ENCODE peak calls at places on chromosomes 12 and 14, in eight cellular contexts. One of them, this sample, is unnamed.

GRCh38 chr14:72243309-72243708 is 311.1 kb downstream of the RGS6 start:
- DNase-seq in right atrium auricular region: no peak
- DNase-seq in RWPE1: no peak
- DNase-seq in tibial artery: no peak
- DNase-seq in suprapubic skin: no peak
- DNase-seq in HL-60: no peak
- DNase-seq in RWPE2: no peak
- DNase-seq in endothelial cell of umbilical vein: no peak
- DNase-seq in this sample: no peak

GRCh38 chr14:51180577-51180976 is 59.5 kb upstream of the TMX1 start:
- DNase-seq in right atrium auricular region: no peak
- DNase-seq in suprapubic skin: no peak
- DNase-seq in RWPE1: no peak
- DNase-seq in RWPE2: no peak
- DNase-seq in HL-60: no peak
- DNase-seq in endothelial cell of umbilical vein: no peak
- DNase-seq in tibial artery: no peak
- DNase-seq in this sample: no peak

GRCh38 chr14:76272774-76273173 is 103.2 kb upstream of the ESRRB start:
- DNase-seq in right atrium auricular region: no peak
- DNase-seq in RWPE1: no peak
- DNase-seq in HL-60: no peak
- DNase-seq in suprapubic skin: no peak
- DNase-seq in tibial artery: no peak
- DNase-seq in RWPE2: no peak
- DNase-seq in endothelial cell of umbilical vein: no peak
- DNase-seq in this sample: no peak

GRCh38 chr12:95100264-95101190 is 27.1 kb upstream of the NR2C1 start:
- DNase-seq in HL-60: no peak
- DNase-seq in endothelial cell of umbilical vein: no peak
- DNase-seq in RWPE1: no peak
- DNase-seq in tibial artery: no peak
- DNase-seq in suprapubic skin: no peak
- DNase-seq in RWPE2: no peak
- DNase-seq in right atrium auricular region: no peak
- DNase-seq in this sample: no peak

GRCh38 chr14:91482278-91483023 is 27.7 kb downstream of the PPP4R3A start:
- DNase-seq in endothelial cell of umbilical vein: no peak
- DNase-seq in tibial artery: no peak
- DNase-seq in RWPE1: no peak
- DNase-seq in right atrium auricular region: no peak
- DNase-seq in RWPE2: no peak
- DNase-seq in suprapubic skin: no peak
- DNase-seq in HL-60: no peak
- DNase-seq in this sample: peak

GRCh38 chr14:22980672-22981089 is 1.7 kb downstream of the AJUBA start:
- DNase-seq in suprapubic skin: peak
- DNase-seq in right atrium auricular region: no peak
- DNase-seq in RWPE2: peak
- DNase-seq in endothelial cell of umbilical vein: no peak
- DNase-seq in tibial artery: peak
- DNase-seq in HL-60: no peak
- DNase-seq in RWPE1: peak
- DNase-seq in this sample: no peak

GRCh38 chr12:91422107-91422506 is 239.5 kb upstream of the DCN start:
- DNase-seq in tibial artery: no peak
- DNase-seq in HL-60: no peak
- DNase-seq in RWPE1: no peak
- DNase-seq in right atrium auricular region: no peak
- DNase-seq in suprapubic skin: no peak
- DNase-seq in RWPE2: no peak
- DNase-seq in endothelial cell of umbilical vein: no peak
- DNase-seq in this sample: no peak

GRCh38 chr12:2834581-2835491 is at the start of gene NRIP2:
- DNase-seq in endothelial cell of umbilical vein: peak
- DNase-seq in tibial artery: no peak
- DNase-seq in suprapubic skin: no peak
- DNase-seq in HL-60: no peak
- DNase-seq in RWPE2: no peak
- DNase-seq in RWPE1: no peak
- DNase-seq in right atrium auricular region: no peak
- DNase-seq in this sample: peak

GRCh38 chr14:68730811-68731425 is 61.9 kb downstream of the ZFP36L1 start:
- DNase-seq in RWPE2: no peak
- DNase-seq in right atrium auricular region: no peak
- DNase-seq in endothelial cell of umbilical vein: no peak
- DNase-seq in suprapubic skin: no peak
- DNase-seq in RWPE1: no peak
- DNase-seq in tibial artery: no peak
- DNase-seq in HL-60: no peak
- DNase-seq in this sample: no peak

GRCh38 chr12:45503887-45504286 is 225.6 kb upstream of the ARID2 start:
- DNase-seq in RWPE2: no peak
- DNase-seq in tibial artery: no peak
- DNase-seq in suprapubic skin: no peak
- DNase-seq in RWPE1: no peak
- DNase-seq in HL-60: no peak
- DNase-seq in endothelial cell of umbilical vein: no peak
- DNase-seq in right atrium auricular region: no peak
- DNase-seq in this sample: no peak

GRCh38 chr12:48454675-48455074 is 17.7 kb upstream of the ANP32D start:
- DNase-seq in suprapubic skin: no peak
- DNase-seq in tibial artery: no peak
- DNase-seq in HL-60: no peak
- DNase-seq in RWPE2: no peak
- DNase-seq in RWPE1: no peak
- DNase-seq in endothelial cell of umbilical vein: peak
- DNase-seq in right atrium auricular region: no peak
- DNase-seq in this sample: peak

GRCh38 chr12:107329569-107330324 is 236.4 kb upstream of the CRY1 start:
- DNase-seq in HL-60: no peak
- DNase-seq in RWPE2: no peak
- DNase-seq in suprapubic skin: no peak
- DNase-seq in endothelial cell of umbilical vein: no peak
- DNase-seq in RWPE1: no peak
- DNase-seq in right atrium auricular region: no peak
- DNase-seq in tibial artery: no peak
- DNase-seq in this sample: no peak

GRCh38 chr12:65891987-65892481 is 67.8 kb downstream of the HMGA2 start:
- DNase-seq in HL-60: no peak
- DNase-seq in suprapubic skin: peak
- DNase-seq in RWPE2: peak
- DNase-seq in endothelial cell of umbilical vein: peak
- DNase-seq in RWPE1: peak
- DNase-seq in tibial artery: peak
- DNase-seq in right atrium auricular region: peak
- DNase-seq in this sample: peak

GRCh38 chr12:95412826-95413311 is 61.1 kb upstream of the METAP2 start:
- DNase-seq in RWPE1: peak
- DNase-seq in tibial artery: no peak
- DNase-seq in right atrium auricular region: no peak
- DNase-seq in suprapubic skin: no peak
- DNase-seq in endothelial cell of umbilical vein: no peak
- DNase-seq in HL-60: no peak
- DNase-seq in RWPE2: no peak
- DNase-seq in this sample: peak

GRCh38 chr14:23538785-23539184 is 12.8 kb downstream of the ZFHX2 start:
- DNase-seq in suprapubic skin: no peak
- DNase-seq in right atrium auricular region: no peak
- DNase-seq in endothelial cell of umbilical vein: no peak
- DNase-seq in RWPE2: no peak
- DNase-seq in HL-60: no peak
- DNase-seq in tibial artery: no peak
- DNase-seq in RWPE1: peak
- DNase-seq in this sample: no peak

GRCh38 chr14:69106451-69106850 is 46.5 kb downstream of the DCAF5 start:
- DNase-seq in right atrium auricular region: no peak
- DNase-seq in RWPE1: no peak
- DNase-seq in endothelial cell of umbilical vein: no peak
- DNase-seq in suprapubic skin: no peak
- DNase-seq in tibial artery: no peak
- DNase-seq in HL-60: no peak
- DNase-seq in RWPE2: no peak
- DNase-seq in this sample: no peak

GRCh38 chr12:24488091-24488596 is 460.8 kb downstream of the BCAT1 start:
- DNase-seq in RWPE1: no peak
- DNase-seq in RWPE2: no peak
- DNase-seq in suprapubic skin: no peak
- DNase-seq in tibial artery: no peak
- DNase-seq in right atrium auricular region: no peak
- DNase-seq in endothelial cell of umbilical vein: no peak
- DNase-seq in HL-60: no peak
- DNase-seq in this sample: no peak

GRCh38 chr12:122354958-122355641 is 67.4 kb downstream of the CLIP1 start:
- DNase-seq in suprapubic skin: no peak
- DNase-seq in RWPE2: no peak
- DNase-seq in RWPE1: no peak
- DNase-seq in endothelial cell of umbilical vein: no peak
- DNase-seq in tibial artery: no peak
- DNase-seq in HL-60: no peak
- DNase-seq in right atrium auricular region: no peak
- DNase-seq in this sample: no peak
- H3K27ac ChIP-seq in suprapubic skin: no peak
- H3K27ac ChIP-seq in RWPE2: no peak
- H3K27ac ChIP-seq in RWPE1: peak
- H3K27ac ChIP-seq in endothelial cell of umbilical vein: no peak
- H3K27ac ChIP-seq in tibial artery: no peak
- H3K27ac ChIP-seq in HL-60: no peak
- H3K27ac ChIP-seq in right atrium auricular region: no peak
- H3K27ac ChIP-seq in this sample: no peak

GRCh38 chr14:100287202-100287997 is 18.8 kb downstream of the SLC25A29 start:
- DNase-seq in endothelial cell of umbilical vein: no peak
- DNase-seq in RWPE1: no peak
- DNase-seq in tibial artery: no peak
- DNase-seq in suprapubic skin: peak
- DNase-seq in HL-60: no peak
- DNase-seq in RWPE2: no peak
- DNase-seq in right atrium auricular region: no peak
- DNase-seq in this sample: no peak

GRCh38 chr14:100285913-100286400 is 20.3 kb downstream of the SLC25A29 start:
- DNase-seq in HL-60: no peak
- DNase-seq in suprapubic skin: peak
- DNase-seq in endothelial cell of umbilical vein: no peak
- DNase-seq in tibial artery: no peak
- DNase-seq in right atrium auricular region: no peak
- DNase-seq in RWPE2: no peak
- DNase-seq in RWPE1: no peak
- DNase-seq in this sample: no peak

GRCh38 chr14:100286484-100287191 is 19.6 kb downstream of the SLC25A29 start:
- DNase-seq in suprapubic skin: peak
- DNase-seq in tibial artery: no peak
- DNase-seq in endothelial cell of umbilical vein: no peak
- DNase-seq in HL-60: no peak
- DNase-seq in RWPE1: no peak
- DNase-seq in RWPE2: no peak
- DNase-seq in right atrium auricular region: no peak
- DNase-seq in this sample: no peak

GRCh38 chr14:100283984-100284881 is 22.0 kb downstream of the SLC25A29 start:
- DNase-seq in right atrium auricular region: no peak
- DNase-seq in RWPE1: no peak
- DNase-seq in HL-60: no peak
- DNase-seq in RWPE2: no peak
- DNase-seq in suprapubic skin: no peak
- DNase-seq in endothelial cell of umbilical vein: no peak
- DNase-seq in tibial artery: no peak
- DNase-seq in this sample: no peak

DNA sequence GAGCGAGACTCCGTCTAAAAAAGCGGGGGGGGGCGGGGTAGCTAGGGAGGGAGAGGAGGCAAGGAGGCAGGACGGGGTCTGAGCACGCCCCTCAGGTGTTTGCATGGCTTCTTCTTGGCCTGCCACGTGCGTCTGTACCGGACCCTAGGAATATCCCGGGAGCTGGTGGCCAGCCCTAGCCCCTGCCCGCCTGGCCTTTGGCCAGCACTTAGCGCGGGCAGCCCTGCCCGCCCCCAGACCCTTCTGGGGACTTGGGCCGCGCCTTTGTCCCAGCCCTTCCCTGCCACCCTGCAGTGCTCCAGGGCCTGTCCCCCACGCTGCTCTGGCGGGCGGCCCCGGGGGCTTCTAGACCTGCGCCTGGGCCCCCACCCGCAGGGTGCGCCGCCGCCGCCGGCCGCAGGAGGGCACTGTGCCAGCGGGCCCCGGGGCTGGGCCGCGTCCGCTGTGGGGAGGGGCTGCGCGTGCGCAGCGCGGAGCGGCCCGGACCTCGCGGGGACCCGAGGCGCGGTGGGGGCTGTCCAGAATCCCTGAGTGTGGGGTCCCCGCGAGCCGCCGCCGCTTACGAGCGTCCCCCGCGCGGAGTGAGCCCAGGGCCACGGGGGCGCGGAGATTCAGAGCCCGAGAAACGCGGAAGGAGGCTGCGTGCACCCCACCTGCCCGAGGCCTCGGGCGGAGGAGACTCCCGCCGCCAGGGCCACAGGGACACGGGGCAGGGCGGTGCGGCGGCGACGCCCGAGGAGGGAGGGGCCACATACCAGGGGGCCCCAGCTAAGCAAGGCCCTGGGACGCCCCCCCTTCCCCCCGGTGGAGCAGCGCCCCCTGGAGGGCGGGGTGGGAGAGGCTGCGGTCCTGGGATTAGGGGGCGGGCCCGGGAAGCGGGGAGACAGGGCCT is 21.0 kb downstream of the SLC25A29 start:
- DNase-seq in HL-60: peak
- DNase-seq in tibial artery: peak
- DNase-seq in RWPE2: no peak
- DNase-seq in RWPE1: peak
- DNase-seq in endothelial cell of umbilical vein: peak
- DNase-seq in right atrium auricular region: no peak
- DNase-seq in suprapubic skin: peak
- DNase-seq in this sample: no peak
- H3K27ac ChIP-seq in HL-60: peak
- H3K27ac ChIP-seq in tibial artery: peak
- H3K27ac ChIP-seq in RWPE2: peak
- H3K27ac ChIP-seq in RWPE1: peak
- H3K27ac ChIP-seq in endothelial cell of umbilical vein: peak
- H3K27ac ChIP-seq in right atrium auricular region: peak
- H3K27ac ChIP-seq in suprapubic skin: peak
- H3K27ac ChIP-seq in this sample: peak

DNA sequence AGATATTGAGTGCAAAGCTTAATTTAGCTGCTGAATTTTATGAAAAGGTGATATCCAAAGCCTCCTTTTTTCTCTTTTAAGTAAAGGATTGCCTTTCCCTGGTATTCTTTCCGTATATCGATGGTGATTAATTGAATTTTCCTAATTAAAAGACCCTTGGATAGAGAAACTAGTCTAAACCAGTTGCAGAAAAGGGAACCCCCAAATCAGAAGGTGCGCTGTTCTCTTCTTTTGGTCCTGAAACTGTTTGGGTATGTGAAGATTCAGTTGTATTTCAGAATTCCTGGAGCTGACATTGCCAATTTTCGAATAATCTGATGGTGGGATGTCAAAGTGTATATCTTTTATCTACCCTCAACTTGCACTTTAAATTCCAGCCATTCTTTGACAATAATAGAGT is 1.9 kb downstream of the GPHN start:
- DNase-seq in suprapubic skin: no peak
- DNase-seq in RWPE2: no peak
- DNase-seq in HL-60: no peak
- DNase-seq in RWPE1: no peak
- DNase-seq in tibial artery: no peak
- DNase-seq in right atrium auricular region: no peak
- DNase-seq in endothelial cell of umbilical vein: no peak
- DNase-seq in this sample: no peak
- H3K27ac ChIP-seq in suprapubic skin: no peak
- H3K27ac ChIP-seq in RWPE2: no peak
- H3K27ac ChIP-seq in HL-60: no peak
- H3K27ac ChIP-seq in RWPE1: no peak
- H3K27ac ChIP-seq in tibial artery: peak
- H3K27ac ChIP-seq in right atrium auricular region: peak
- H3K27ac ChIP-seq in endothelial cell of umbilical vein: no peak
- H3K27ac ChIP-seq in this sample: no peak

GRCh38 chr12:57278465-57279453 is 27.8 kb upstream of the STAC3 start:
- DNase-seq in RWPE2: no peak
- DNase-seq in endothelial cell of umbilical vein: no peak
- DNase-seq in HL-60: no peak
- DNase-seq in suprapubic skin: no peak
- DNase-seq in tibial artery: no peak
- DNase-seq in RWPE1: no peak
- DNase-seq in right atrium auricular region: no peak
- DNase-seq in this sample: no peak
- H3K27ac ChIP-seq in RWPE2: peak
- H3K27ac ChIP-seq in endothelial cell of umbilical vein: no peak
- H3K27ac ChIP-seq in HL-60: no peak
- H3K27ac ChIP-seq in suprapubic skin: no peak
- H3K27ac ChIP-seq in tibial artery: no peak
- H3K27ac ChIP-seq in RWPE1: peak
- H3K27ac ChIP-seq in right atrium auricular region: no peak
- H3K27ac ChIP-seq in this sample: no peak

This sample was measured in brain microvascular endothelial cell.